ENCODE peak calls at places on chromosomes 4 and X, in seven cellular contexts. One of them, this sample, is unnamed.

GRCh38 chr4:187171731-187172339 is 448.2 kb upstream of the FAT1 start:
- DNase-seq in nephron progenitor cell: no peak
- DNase-seq in PC-3: no peak
- DNase-seq in IMR-90: peak
- DNase-seq in MM.1S: no peak
- DNase-seq in fibroblast of mammary gland: peak
- DNase-seq in lower lobe of right lung: no peak
- DNase-seq in this sample: no peak

GRCh38 chr4:181140037-181140603 is 1103.1 kb upstream of the TENM3 start:
- DNase-seq in fibroblast of mammary gland: no peak
- DNase-seq in PC-3: no peak
- DNase-seq in nephron progenitor cell: no peak
- DNase-seq in MM.1S: no peak
- DNase-seq in IMR-90: no peak
- DNase-seq in lower lobe of right lung: no peak
- DNase-seq in this sample: no peak

GRCh38 chr4:189299706-189300105 is 641.0 kb upstream of the FRG1 start:
- DNase-seq in lower lobe of right lung: no peak
- DNase-seq in fibroblast of mammary gland: no peak
- DNase-seq in IMR-90: no peak
- DNase-seq in nephron progenitor cell: no peak
- DNase-seq in MM.1S: no peak
- DNase-seq in PC-3: no peak
- DNase-seq in this sample: no peak

GRCh38 chr4:186297013-186297645 is 31.1 kb downstream of the F11 start:
- DNase-seq in IMR-90: peak
- DNase-seq in MM.1S: peak
- DNase-seq in lower lobe of right lung: no peak
- DNase-seq in fibroblast of mammary gland: peak
- DNase-seq in PC-3: peak
- DNase-seq in nephron progenitor cell: peak
- DNase-seq in this sample: peak

GRCh38 chr4:80129785-80130184 is 56.8 kb upstream of the ANTXR2 start:
- DNase-seq in IMR-90: no peak
- DNase-seq in nephron progenitor cell: no peak
- DNase-seq in lower lobe of right lung: no peak
- DNase-seq in MM.1S: no peak
- DNase-seq in PC-3: no peak
- DNase-seq in fibroblast of mammary gland: no peak
- DNase-seq in this sample: no peak

GRCh38 chr4:113825272-113825671 is 63.7 kb upstream of the CAMK2D start:
- DNase-seq in PC-3: no peak
- DNase-seq in IMR-90: no peak
- DNase-seq in fibroblast of mammary gland: no peak
- DNase-seq in lower lobe of right lung: no peak
- DNase-seq in nephron progenitor cell: no peak
- DNase-seq in MM.1S: peak
- DNase-seq in this sample: no peak

GRCh38 chr4:40205259-40206198 is 8.7 kb downstream of the RHOH start:
- DNase-seq in fibroblast of mammary gland: no peak
- DNase-seq in nephron progenitor cell: no peak
- DNase-seq in MM.1S: peak
- DNase-seq in IMR-90: no peak
- DNase-seq in lower lobe of right lung: no peak
- DNase-seq in PC-3: no peak
- DNase-seq in this sample: no peak

GRCh38 chrX:53471346-53471745 is 37.2 kb upstream of the HSD17B10 start:
- DNase-seq in fibroblast of mammary gland: peak
- DNase-seq in lower lobe of right lung: no peak
- DNase-seq in MM.1S: no peak
- DNase-seq in IMR-90: no peak
- DNase-seq in PC-3: no peak
- DNase-seq in nephron progenitor cell: no peak
- DNase-seq in this sample: no peak

GRCh38 chr4:47990145-47990544 is 26.3 kb downstream of the CNGA1 start:
- DNase-seq in nephron progenitor cell: no peak
- DNase-seq in fibroblast of mammary gland: no peak
- DNase-seq in PC-3: peak
- DNase-seq in MM.1S: no peak
- DNase-seq in IMR-90: no peak
- DNase-seq in lower lobe of right lung: no peak
- DNase-seq in this sample: peak

GRCh38 chr4:5700459-5700858 is 7.9 kb downstream of the EVC2 start:
- DNase-seq in nephron progenitor cell: no peak
- DNase-seq in MM.1S: no peak
- DNase-seq in PC-3: no peak
- DNase-seq in fibroblast of mammary gland: no peak
- DNase-seq in IMR-90: no peak
- DNase-seq in lower lobe of right lung: no peak
- DNase-seq in this sample: no peak

GRCh38 chr4:90727938-90728337 is 600.7 kb downstream of the CCSER1 start:
- DNase-seq in PC-3: peak
- DNase-seq in MM.1S: no peak
- DNase-seq in fibroblast of mammary gland: no peak
- DNase-seq in nephron progenitor cell: no peak
- DNase-seq in lower lobe of right lung: no peak
- DNase-seq in IMR-90: no peak
- DNase-seq in this sample: peak

GRCh38 chrX:46325312-46325877 is 219.8 kb downstream of the ZNF674 start:
- DNase-seq in nephron progenitor cell: peak
- DNase-seq in PC-3: peak
- DNase-seq in IMR-90: peak
- DNase-seq in fibroblast of mammary gland: peak
- DNase-seq in lower lobe of right lung: peak
- DNase-seq in MM.1S: no peak
- DNase-seq in this sample: peak

GRCh38 chr4:90127706-90128345 is 632 bp downstream of the CCSER1 start:
- DNase-seq in nephron progenitor cell: peak
- DNase-seq in PC-3: peak
- DNase-seq in MM.1S: peak
- DNase-seq in fibroblast of mammary gland: no peak
- DNase-seq in lower lobe of right lung: peak
- DNase-seq in IMR-90: no peak
- DNase-seq in this sample: peak

GRCh38 chr4:52037730-52038108 is 380 bp downstream of the SGCB start:
- DNase-seq in MM.1S: peak
- DNase-seq in lower lobe of right lung: no peak
- DNase-seq in IMR-90: peak
- DNase-seq in PC-3: peak
- DNase-seq in fibroblast of mammary gland: peak
- DNase-seq in nephron progenitor cell: no peak
- DNase-seq in this sample: peak

GRCh38 chr4:127352220-127352619 is 280.5 kb upstream of the INTU start:
- DNase-seq in MM.1S: no peak
- DNase-seq in lower lobe of right lung: no peak
- DNase-seq in nephron progenitor cell: no peak
- DNase-seq in PC-3: no peak
- DNase-seq in IMR-90: no peak
- DNase-seq in fibroblast of mammary gland: peak
- DNase-seq in this sample: peak

GRCh38 chr4:73615613-73616012 is 4.6 kb downstream of the RASSF6 start:
- DNase-seq in fibroblast of mammary gland: no peak
- DNase-seq in lower lobe of right lung: no peak
- DNase-seq in IMR-90: no peak
- DNase-seq in MM.1S: no peak
- DNase-seq in PC-3: no peak
- DNase-seq in nephron progenitor cell: no peak
- DNase-seq in this sample: peak

GRCh38 chr4:73619351-73619750 is 885 bp downstream of the RASSF6 start:
- DNase-seq in MM.1S: no peak
- DNase-seq in IMR-90: no peak
- DNase-seq in PC-3: no peak
- DNase-seq in lower lobe of right lung: no peak
- DNase-seq in nephron progenitor cell: no peak
- DNase-seq in fibroblast of mammary gland: no peak
- DNase-seq in this sample: no peak

GRCh38 chr4:73620115-73620792 is at the start of gene RASSF6:
- DNase-seq in fibroblast of mammary gland: no peak
- DNase-seq in PC-3: peak
- DNase-seq in MM.1S: peak
- DNase-seq in lower lobe of right lung: peak
- DNase-seq in IMR-90: no peak
- DNase-seq in nephron progenitor cell: peak
- DNase-seq in this sample: peak

GRCh38 chr4:73614468-73614867 is 5.8 kb downstream of the RASSF6 start:
- DNase-seq in PC-3: peak
- DNase-seq in MM.1S: no peak
- DNase-seq in lower lobe of right lung: no peak
- DNase-seq in fibroblast of mammary gland: no peak
- DNase-seq in IMR-90: no peak
- DNase-seq in nephron progenitor cell: no peak
- DNase-seq in this sample: no peak

GRCh38 chr4:73617256-73617655 is 3.0 kb downstream of the RASSF6 start:
- DNase-seq in IMR-90: no peak
- DNase-seq in nephron progenitor cell: no peak
- DNase-seq in fibroblast of mammary gland: no peak
- DNase-seq in MM.1S: no peak
- DNase-seq in PC-3: peak
- DNase-seq in lower lobe of right lung: no peak
- DNase-seq in this sample: peak
- TF ChIP-seq CTCF in IMR-90: no peak
- TF ChIP-seq CTCF in nephron progenitor cell: no peak
- TF ChIP-seq CTCF in fibroblast of mammary gland: no peak
- TF ChIP-seq CTCF in MM.1S: no peak
- TF ChIP-seq CTCF in PC-3: no peak
- TF ChIP-seq CTCF in lower lobe of right lung: no peak
- TF ChIP-seq CTCF in this sample: no peak

GRCh38 chrX:71911023-71911730 is 532 bp downstream of the NHSL2 start:
- DNase-seq in nephron progenitor cell: peak
- DNase-seq in fibroblast of mammary gland: no peak
- DNase-seq in IMR-90: no peak
- DNase-seq in PC-3: no peak
- DNase-seq in lower lobe of right lung: no peak
- DNase-seq in MM.1S: peak
- DNase-seq in this sample: peak
- TF ChIP-seq CTCF in nephron progenitor cell: peak
- TF ChIP-seq CTCF in fibroblast of mammary gland: no peak
- TF ChIP-seq CTCF in IMR-90: no peak
- TF ChIP-seq CTCF in PC-3: peak
- TF ChIP-seq CTCF in lower lobe of right lung: no peak
- TF ChIP-seq CTCF in MM.1S: peak
- TF ChIP-seq CTCF in this sample: peak

GRCh38 chrX:145826466-145826865 is 8.8 kb downstream of the SLITRK2 start:
- DNase-seq in fibroblast of mammary gland: no peak
- DNase-seq in IMR-90: no peak
- DNase-seq in PC-3: no peak
- DNase-seq in nephron progenitor cell: no peak
- DNase-seq in lower lobe of right lung: no peak
- DNase-seq in MM.1S: no peak
- DNase-seq in this sample: no peak

GRCh38 chrX:145823132-145823531 is 5.5 kb downstream of the SLITRK2 start:
- DNase-seq in lower lobe of right lung: no peak
- DNase-seq in fibroblast of mammary gland: no peak
- DNase-seq in nephron progenitor cell: no peak
- DNase-seq in MM.1S: no peak
- DNase-seq in PC-3: no peak
- DNase-seq in IMR-90: no peak
- DNase-seq in this sample: no peak

GRCh38 chrX:145821291-145821897 is 3.8 kb downstream of the SLITRK2 start:
- DNase-seq in fibroblast of mammary gland: no peak
- DNase-seq in lower lobe of right lung: no peak
- DNase-seq in nephron progenitor cell: peak
- DNase-seq in PC-3: no peak
- DNase-seq in IMR-90: no peak
- DNase-seq in MM.1S: no peak
- DNase-seq in this sample: peak

GRCh38 chrX:145821898-145822567 is 4.4 kb downstream of the SLITRK2 start:
- DNase-seq in lower lobe of right lung: no peak
- DNase-seq in MM.1S: no peak
- DNase-seq in fibroblast of mammary gland: no peak
- DNase-seq in nephron progenitor cell: no peak
- DNase-seq in PC-3: no peak
- DNase-seq in IMR-90: no peak
- DNase-seq in this sample: peak

DNA sequence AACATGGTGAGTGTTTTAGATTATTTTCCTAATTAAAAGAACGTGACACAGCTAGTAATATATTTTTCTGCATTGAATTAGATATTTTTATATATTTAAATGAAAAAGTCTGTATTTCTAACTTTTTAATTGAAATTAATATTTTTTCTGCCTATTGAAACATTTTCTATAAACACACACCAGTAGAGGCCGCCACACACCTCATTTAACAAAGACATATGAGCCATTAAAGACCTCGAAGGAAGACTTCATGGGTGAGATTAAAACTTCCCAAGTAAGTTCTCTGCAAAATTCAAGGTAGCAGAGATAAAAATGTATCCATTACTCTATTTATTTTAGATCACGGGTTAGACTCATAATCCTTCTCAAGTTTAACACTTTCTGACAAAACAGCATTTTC is 8.3 kb downstream of the SLITRK2 start:
- DNase-seq in MM.1S: peak
- DNase-seq in fibroblast of mammary gland: peak
- DNase-seq in nephron progenitor cell: no peak
- DNase-seq in IMR-90: no peak
- DNase-seq in lower lobe of right lung: no peak
- DNase-seq in PC-3: peak
- DNase-seq in this sample: peak
- TF ChIP-seq CTCF in MM.1S: peak
- TF ChIP-seq CTCF in fibroblast of mammary gland: peak
- TF ChIP-seq CTCF in nephron progenitor cell: peak
- TF ChIP-seq CTCF in IMR-90: peak
- TF ChIP-seq CTCF in lower lobe of right lung: no peak
- TF ChIP-seq CTCF in PC-3: peak
- TF ChIP-seq CTCF in this sample: peak

GRCh38 chrX:115332832-115333231 is 43.3 kb downstream of the LUZP4 start:
- DNase-seq in IMR-90: no peak
- DNase-seq in nephron progenitor cell: no peak
- DNase-seq in fibroblast of mammary gland: no peak
- DNase-seq in PC-3: no peak
- DNase-seq in lower lobe of right lung: no peak
- DNase-seq in MM.1S: no peak
- DNase-seq in this sample: no peak

GRCh38 chrX:115333446-115333845 is 43.9 kb downstream of the LUZP4 start:
- DNase-seq in nephron progenitor cell: no peak
- DNase-seq in fibroblast of mammary gland: no peak
- DNase-seq in lower lobe of right lung: no peak
- DNase-seq in IMR-90: peak
- DNase-seq in MM.1S: no peak
- DNase-seq in PC-3: no peak
- DNase-seq in this sample: no peak

DNA sequence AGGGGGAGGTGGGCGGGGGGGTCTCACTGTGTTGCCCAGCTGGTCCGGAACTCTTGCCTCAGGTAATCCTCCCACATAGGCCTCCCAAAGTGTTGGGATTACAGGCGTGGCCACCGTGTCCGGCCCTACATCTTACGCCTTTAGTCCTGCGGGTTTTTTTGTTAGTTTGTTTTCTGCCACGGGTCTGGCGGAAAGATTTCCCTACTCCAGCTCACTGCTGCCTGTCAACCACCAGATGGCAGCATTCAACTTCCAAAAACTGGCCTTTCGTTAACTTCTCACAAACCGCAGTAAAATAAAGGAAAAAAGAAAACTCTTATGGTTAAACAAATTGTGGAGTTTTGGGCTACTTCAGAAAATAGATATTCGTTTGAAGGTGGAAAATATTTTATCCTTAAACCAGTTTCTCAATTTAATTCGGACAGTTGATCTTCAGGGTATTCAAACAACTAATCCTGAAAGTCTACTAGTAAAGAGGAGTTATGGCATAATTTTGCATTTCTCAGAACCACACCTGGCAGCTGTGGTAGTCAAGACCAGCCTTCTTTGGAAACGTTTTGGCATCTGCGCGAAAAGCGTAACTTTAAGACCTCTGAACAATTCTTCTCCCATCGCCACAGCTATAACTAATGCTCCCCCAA is 41.1 kb downstream of the LUZP4 start:
- DNase-seq in nephron progenitor cell: peak
- DNase-seq in IMR-90: peak
- DNase-seq in MM.1S: peak
- DNase-seq in lower lobe of right lung: no peak
- DNase-seq in PC-3: peak
- DNase-seq in fibroblast of mammary gland: peak
- DNase-seq in this sample: peak
- TF ChIP-seq CTCF in nephron progenitor cell: peak
- TF ChIP-seq CTCF in IMR-90: peak
- TF ChIP-seq CTCF in MM.1S: peak
- TF ChIP-seq CTCF in lower lobe of right lung: peak
- TF ChIP-seq CTCF in PC-3: peak
- TF ChIP-seq CTCF in fibroblast of mammary gland: peak
- TF ChIP-seq CTCF in this sample: peak

This sample was measured in GM23338.